ENCODE peak calls at places on chromosomes 12 and 14, in five cellular contexts. C is ovary; A is CD8-positive, alpha-beta memory T cell; M is HEK293T; J is substantia nigra. H is an unnamed sample.
A peak's percentile ranks its signal among the peaks of the same experiment; 100 is the strongest.

GRCh38 chr12:41521872-41522379 is 333.8 kb downstream of the PDZRN4 start:
- DNase-seq in J (no peak), C (no peak), A (no peak), M (no peak), H (no peak)

GRCh38 chr12:8449293-8449944 is 6.3 kb upstream of the CLEC6A start:
- DNase-seq in J (no peak), M (no peak), C (no peak), A (no peak), H (no peak)

GRCh38 chr14:99670361-99671229 is 13.5 kb upstream of the CYP46A1 start:
- DNase-seq in A (peak; percentile 24), C (no peak), J (no peak), M (no peak), H (no peak)

GRCh38 chr12:83179999-83180398 is 493.3 kb downstream of the TMTC2 start:
- DNase-seq in A (no peak), M (no peak), C (no peak), J (no peak), H (no peak)

GRCh38 chr12:52086944-52087835 is 7.7 kb downstream of the SMIM41 start:
- DNase-seq in J (no peak), A (no peak), M (no peak), C (no peak), H (peak; percentile 12)

GRCh38 chr14:77979666-77980351 is 179.9 kb downstream of the ADCK1 start:
- DNase-seq in M (peak; percentile 36), C (no peak), J (peak; percentile 17), A (no peak), H (no peak)

GRCh38 chr14:104393898-104394605 is 185.5 kb upstream of the C14orf180 start:
- DNase-seq in C (no peak), A (peak; percentile 79), J (no peak), M (no peak), H (no peak)

GRCh38 chr12:105271364-105271763 is 35.4 kb upstream of the APPL2 start:
- DNase-seq in M (no peak), J (no peak), C (no peak), A (no peak), H (no peak)

GRCh38 chr14:105364100-105364708 is 34.1 kb upstream of the TEX22 start:
- DNase-seq in A (peak; percentile 65), M (no peak), C (no peak), J (no peak), H (no peak)

GRCh38 chr12:95611676-95612309 is 60.5 kb upstream of the USP44 start:
- DNase-seq in M (no peak), J (no peak), C (no peak), A (no peak), H (no peak)

GRCh38 chr14:92534863-92535654 is 21.5 kb downstream of the RIN3 start:
- DNase-seq in C (no peak), A (peak; percentile 62), J (no peak), M (no peak), H (no peak)

GRCh38 chr14:30015471-30015870 is 87.8 kb upstream of the PRKD1 start:
- DNase-seq in M (no peak), C (no peak), A (no peak), J (no peak), H (no peak)

GRCh38 chr14:104214819-104215218 is 76.4 kb downstream of the KIF26A start:
- DNase-seq in M (no peak), C (no peak), A (no peak), J (no peak), H (no peak)

GRCh38 chr12:110249716-110250225 is 31.3 kb upstream of the ATP2A2 start:
- DNase-seq in J (no peak), M (no peak), A (no peak), C (no peak), H (peak; percentile 47)

GRCh38 chr12:103499571-103499970 is 3.8 kb upstream of the C12orf42 start:
- DNase-seq in M (no peak), C (no peak), J (no peak), A (no peak), H (no peak)

GRCh38 chr12:70032076-70032475 is 207.0 kb downstream of the MYRFL start:
- DNase-seq in A (no peak), J (no peak), M (no peak), C (no peak), H (no peak)

GRCh38 chr12:69440016-69440415 is 30.2 kb upstream of the FRS2 start:
- DNase-seq in M (no peak), A (no peak), C (no peak), J (no peak), H (no peak)

GRCh38 chr12:27424631-27425230 is 21.8 kb upstream of the SMCO2 start:
- DNase-seq in M (peak; percentile 35), A (no peak), C (peak; percentile 25), J (no peak), H (peak; percentile 18)

GRCh38 chr12:26572131-26572530 is 260.9 kb downstream of the ITPR2 start:
- DNase-seq in C (no peak), A (no peak), J (no peak), M (peak; percentile 25), H (no peak)

GRCh38 chr12:131828671-131829350 is 618 bp downstream of the MMP17 start:
- DNase-seq in C (no peak), M (no peak), A (no peak), J (no peak), H (peak; percentile 40)

GRCh38 chr14:75205586-75205985 is 29.2 kb upstream of the TMED10 start:
- DNase-seq in A (peak; percentile 7), C (no peak), J (no peak), M (no peak), H (no peak)

GRCh38 chr12:114263031-114263825 is 142.7 kb downstream of the TBX5 start:
- DNase-seq in C (no peak), J (no peak), M (no peak), A (no peak), H (no peak)

GRCh38 chr14:22418631-22419030 is 170.4 kb downstream of the DAD1 start:
- DNase-seq in J (no peak), A (no peak), M (no peak), C (no peak), H (no peak)

GRCh38 chr12:3184485-3184884 is 107.3 kb downstream of the TSPAN9 start:
- DNase-seq in M (no peak), C (no peak), J (no peak), A (peak; percentile 16), H (no peak)

GRCh38 chr12:53230971-53231858 is 794 bp downstream of the RARG start:
- DNase-seq in C (no peak), M (no peak), J (no peak), A (no peak), H (no peak)

GRCh38 chr12:124399622-124400021 is 104.7 kb downstream of the RFLNA start:
- DNase-seq in C (no peak), A (no peak), M (peak; percentile 71), J (no peak), H (peak; percentile 72)

GRCh38 chr14:103093856-103094405 is 594 bp upstream of the EXOC3L4 start:
- DNase-seq in J (no peak), A (no peak), C (no peak), M (no peak), H (no peak)

GRCh38 chr14:103725001-103725682 is 9.5 kb downstream of the ZFYVE21 start:
- DNase-seq in M (no peak), J (no peak), C (no peak), A (no peak), H (no peak)

GRCh38 chr14:81471062-81471461 is 62.6 kb downstream of the SEL1L start:
- DNase-seq in M (no peak), C (no peak), A (no peak), J (no peak), H (no peak)

GRCh38 chr12:57319678-57320469 is 68.9 kb upstream of the STAC3 start:
- DNase-seq in C (no peak), A (no peak), M (no peak), J (no peak), H (no peak)

GRCh38 chr12:50257226-50258166 is 25.8 kb downstream of the LIMA1 start:
- DNase-seq in M (no peak), J (no peak), A (no peak), C (peak; percentile 26), H (no peak)

GRCh38 chr14:100051103-100051502 is 14.1 kb upstream of the EVL start:
- DNase-seq in J (no peak), A (no peak), M (no peak), C (no peak), H (no peak)

GRCh38 chr14:90522585-90523191 is 125.9 kb downstream of the CALM1 start:
- DNase-seq in A (no peak), M (no peak), J (peak; percentile 54), C (peak; percentile 95), H (no peak)

GRCh38 chr12:48184549-48184922 is 1.1 kb downstream of the CCDC184 start:
- DNase-seq in A (no peak), C (no peak), M (no peak), J (no peak), H (no peak)

GRCh38 chr12:8156416-8156815 is 399 bp upstream of the ZNF705A start:
- DNase-seq in A (no peak), J (no peak), M (no peak), C (no peak), H (no peak)

GRCh38 chr12:31749024-31749704 is 20.3 kb upstream of the AMN1 start:
- DNase-seq in A (peak; percentile 71), C (no peak), J (no peak), M (no peak), H (peak; percentile 57)

GRCh38 chr12:83823386-83824045 is 1089.1 kb downstream of the SLC6A15 start:
- DNase-seq in M (peak; percentile 47), J (no peak), A (no peak), C (no peak), H (peak; percentile 10)

GRCh38 chr14:33773205-33774030 is 177.5 kb downstream of the EGLN3 start:
- DNase-seq in J (no peak), M (no peak), C (no peak), A (no peak), H (no peak)

GRCh38 chr12:120677765-120678473 is 9.0 kb upstream of the MLEC start:
- DNase-seq in A (no peak), J (no peak), M (no peak), C (no peak), H (no peak)

H was measured in HuH-7.5.